ENCODE peak calls at places on chromosomes 12 and 14, in eight cellular contexts. S, M, G, H, X, T, Q and V are unnamed samples.

GRCh38 chr12:101862245-101862644 is 15.1 kb upstream of the DRAM1 start:
- DNase-seq in M (peak), Q (no peak), G (no peak), S (no peak), H (no peak), T (no peak), X (no peak), V (no peak)

GRCh38 chr12:132245521-132246101 is 83.8 kb downstream of the GALNT9 start:
- DNase-seq in H (no peak), S (no peak), G (no peak), Q (no peak), T (no peak), X (no peak), M (no peak), V (no peak)

GRCh38 chr14:67944605-67945004 is 125.0 kb downstream of the RAD51B start:
- DNase-seq in Q (no peak), M (no peak), X (no peak), G (no peak), T (no peak), H (no peak), S (no peak), V (no peak)

GRCh38 chr12:67774983-67775587 is 126.5 kb downstream of the DYRK2 start:
- DNase-seq in X (no peak), M (peak), S (no peak), T (peak), Q (no peak), H (no peak), G (no peak), V (no peak)

GRCh38 chr12:107512391-107512790 is 173.2 kb upstream of the PWP1 start:
- DNase-seq in Q (no peak), X (no peak), T (no peak), M (no peak), G (no peak), H (no peak), S (no peak), V (no peak)

GRCh38 chr12:128111951-128112350 is 155.0 kb upstream of the TMEM132C start:
- DNase-seq in T (no peak), G (no peak), S (no peak), M (no peak), H (no peak), X (no peak), Q (no peak), V (no peak)

GRCh38 chr12:95408201-95408600 is 65.8 kb upstream of the METAP2 start:
- DNase-seq in G (no peak), H (no peak), Q (no peak), M (no peak), T (no peak), S (no peak), X (no peak), V (no peak)

GRCh38 chr14:100736269-100737180 is 9.8 kb downstream of the DLK1 start:
- DNase-seq in X (no peak), T (no peak), S (no peak), M (no peak), Q (no peak), G (no peak), H (no peak), V (no peak)

GRCh38 chr12:78403681-78404080 is 460.9 kb upstream of the SYT1 start:
- DNase-seq in X (no peak), Q (no peak), H (no peak), S (no peak), M (no peak), T (peak), G (no peak), V (no peak)

GRCh38 chr14:32366995-32367394 is 37.9 kb downstream of the AKAP6 start:
- DNase-seq in T (no peak), X (no peak), H (no peak), M (no peak), S (no peak), G (no peak), Q (peak), V (no peak)

GRCh38 chr14:75452900-75453816 is 25.3 kb downstream of the JDP2 start:
- DNase-seq in X (no peak), S (peak), M (peak), H (no peak), T (peak), Q (peak), G (no peak), V (no peak)

GRCh38 chr12:82650627-82651337 is 35.9 kb upstream of the TMTC2 start:
- DNase-seq in G (no peak), Q (peak), H (no peak), X (no peak), M (peak), T (peak), S (no peak), V (peak)

GRCh38 chr12:116959845-116960514 is 49.2 kb downstream of the FBXW8 start:
- DNase-seq in G (peak), T (no peak), S (no peak), Q (no peak), M (no peak), X (peak), H (no peak), V (no peak)

GRCh38 chr12:8033153-8034044 is 883 bp downstream of the FOXJ2 start:
- DNase-seq in X (no peak), S (peak), M (no peak), G (peak), T (peak), H (no peak), Q (peak), V (no peak)

GRCh38 chr12:5798242-5799015 is 146.6 kb downstream of the ANO2 start:
- DNase-seq in G (no peak), S (no peak), X (no peak), T (no peak), M (no peak), H (no peak), Q (no peak), V (no peak)

GRCh38 chr12:109277899-109278762 is 31.0 kb downstream of the FOXN4 start:
- DNase-seq in S (no peak), H (no peak), T (peak), G (no peak), M (no peak), Q (no peak), X (no peak), V (no peak)

GRCh38 chr12:124550123-124551089 is 17.0 kb downstream of the NCOR2 start:
- DNase-seq in Q (no peak), M (no peak), S (no peak), G (no peak), X (no peak), T (no peak), H (no peak), V (no peak)

GRCh38 chr12:51219345-51219744 is 1.5 kb upstream of the POU6F1 start:
- DNase-seq in G (no peak), M (no peak), X (no peak), H (no peak), S (no peak), Q (no peak), T (no peak), V (no peak)

GRCh38 chr14:96584907-96585671 is 82.9 kb downstream of the PAPOLA start:
- DNase-seq in M (no peak), X (no peak), Q (no peak), S (no peak), T (no peak), G (no peak), H (no peak), V (no peak)

GRCh38 chr14:92880851-92881250 is 42.1 kb upstream of the CHGA start:
- DNase-seq in X (no peak), G (no peak), H (no peak), T (no peak), M (peak), Q (no peak), S (peak), V (peak)

GRCh38 chr14:75306917-75307699 is 28.5 kb downstream of the FOS start:
- DNase-seq in Q (no peak), X (no peak), G (no peak), M (no peak), H (no peak), T (no peak), S (no peak), V (peak)

GRCh38 chr14:67413806-67414769 is 2.1 kb upstream of the PLEK2 start:
- DNase-seq in Q (no peak), T (peak), M (peak), X (peak), S (no peak), H (no peak), G (no peak), V (peak)